ENCODE peak calls at places on chromosomes 4 and X, in seven cellular contexts. O is IMR-90; L is immature natural killer cell; H is heart right ventricle; K is mucosa of descending colon; T is stimulated activated CD8-positive, alpha-beta memory T cell treated with anti-CD3 and anti-CD28 coated beads, Interleukin-4, amount 100 ng/mL, for 4 hours; E is stimulated activated CD4-positive, alpha-beta T cell treated with anti-CD3 and anti-CD28 coated beads, TNF-alpha, amount 100 ng/mL, for 48 hours. I is an unnamed sample.

GRCh38 chr4:86730310-86730709 is 118.9 kb downstream of the SLC10A6 start:
- DNase-seq in O (no peak), L (no peak), H (no peak), K (no peak), T (no peak), E (no peak), I (peak; percentile 41)

GRCh38 chr4:27194599-27194998 is 334.0 kb downstream of the STIM2 start:
- DNase-seq in O (no peak), L (no peak), H (no peak), K (no peak), T (no peak), E (no peak), I (no peak)

GRCh38 chr4:114495471-114495928 is 103.1 kb upstream of the UGT8 start:
- DNase-seq in O (no peak), L (no peak), H (no peak), K (no peak), T (no peak), E (no peak), I (no peak)

GRCh38 chrX:136028383-136028984 is 43.2 kb downstream of the SLC9A6 start:
- DNase-seq in O (peak; percentile 74), L (peak; percentile 14), H (peak; percentile 11), K (no peak), T (no peak), E (no peak), I (peak; percentile 15)

GRCh38 chrX:100410901-100411801 is 1.1 kb upstream of the PCDH19 start:
- DNase-seq in O (no peak), L (no peak), H (no peak), K (no peak), T (no peak), E (no peak), I (no peak)

GRCh38 chr4:38160487-38161207 is 200.4 kb downstream of the PTTG2 start:
- DNase-seq in O (peak; percentile 99), L (no peak), H (no peak), K (no peak), T (no peak), E (peak; percentile 49), I (peak; percentile 83)

GRCh38 chr4:152458801-152459302 is 77.0 kb downstream of the FBXW7 start:
- DNase-seq in O (peak; percentile 16), L (peak; percentile 13), H (no peak), K (no peak), T (no peak), E (no peak), I (no peak)

GRCh38 chr4:176034498-176034897 is 31.1 kb upstream of the WDR17 start:
- DNase-seq in O (peak; percentile 55), L (no peak), H (peak; percentile 29), K (no peak), T (no peak), E (no peak), I (no peak)

GRCh38 chr4:88171206-88171605 is 12.8 kb upstream of the ABCG2 start:
- DNase-seq in O (no peak), L (no peak), H (no peak), K (no peak), T (no peak), E (no peak), I (no peak)

GRCh38 chrX:46582964-46583363 is 9.4 kb downstream of the CHST7 start:
- DNase-seq in O (peak; percentile 92), L (no peak), H (no peak), K (no peak), T (no peak), E (no peak), I (no peak)

GRCh38 chr4:187619319-187619718 is 376.3 kb upstream of the ZFP42 start:
- DNase-seq in O (no peak), L (no peak), H (no peak), K (no peak), T (no peak), E (no peak), I (no peak)

GRCh38 chrX:15849555-15849954 is 5.1 kb downstream of the AP1S2 start:
- DNase-seq in O (no peak), L (no peak), H (no peak), K (no peak), T (no peak), E (no peak), I (no peak)

GRCh38 chr4:72326692-72327632 is 242.1 kb downstream of the ADAMTS3 start:
- DNase-seq in O (peak; percentile 42), L (no peak), H (no peak), K (no peak), T (no peak), E (no peak), I (peak; percentile 21)

GRCh38 chr4:109947918-109948317 is 35.2 kb downstream of the EGF start:
- DNase-seq in O (no peak), L (no peak), H (no peak), K (no peak), T (no peak), E (no peak), I (no peak)

GRCh38 chr4:146245246-146245645 is 30.9 kb downstream of the REELD1 start:
- DNase-seq in O (peak; percentile 16), L (no peak), H (no peak), K (no peak), T (no peak), E (no peak), I (no peak)

GRCh38 chr4:119955256-119955655 is 111.4 kb downstream of the MAD2L1 start:
- DNase-seq in O (peak; percentile 10), L (no peak), H (no peak), K (no peak), T (no peak), E (no peak), I (no peak)

I was measured in DMS153.